ENCODE peak calls at places on chromosomes 7 and 10, in eight cellular contexts. V, C, L, U, F, D, W and I are unnamed samples.

GRCh38 chr7:156665101-156665500 is 24.5 kb downstream of the RNF32 start:
- DNase-seq in V (no peak), C (no peak), L (no peak), U (no peak), F (no peak), D (no peak), W (no peak), I (no peak)

GRCh38 chr7:132935608-132936007 is 146.3 kb downstream of the CHCHD3 start:
- DNase-seq in V (no peak), C (no peak), L (no peak), U (no peak), F (no peak), D (no peak), W (no peak), I (no peak)

GRCh38 chr10:117684211-117684610 is 141.7 kb downstream of the EMX2 start:
- DNase-seq in V (no peak), C (no peak), L (no peak), U (no peak), F (no peak), D (no peak), W (no peak), I (no peak)

GRCh38 chr7:43851796-43852195 is 17.5 kb downstream of the MRPS24 start:
- DNase-seq in V (no peak), C (no peak), L (no peak), U (no peak), F (no peak), D (no peak), W (no peak), I (no peak)

GRCh38 chr10:1241322-1241890 is 185.2 kb downstream of the WDR37 start:
- DNase-seq in V (no peak), C (no peak), L (peak), U (no peak), F (no peak), D (no peak), W (no peak), I (no peak)

GRCh38 chr10:31133628-31134302 is 102.1 kb upstream of the ZNF438 start:
- DNase-seq in V (peak), C (peak), L (peak), U (peak), F (no peak), D (peak), W (peak), I (peak)

GRCh38 chr7:85070967-85071628 is 115.8 kb downstream of the SEMA3D start:
- DNase-seq in V (no peak), C (no peak), L (no peak), U (no peak), F (no peak), D (no peak), W (no peak), I (no peak)

GRCh38 chr7:147911224-147911623 is 679.3 kb upstream of the C7orf33 start:
- DNase-seq in V (no peak), C (no peak), L (no peak), U (no peak), F (no peak), D (no peak), W (no peak), I (no peak)

GRCh38 chr10:88042162-88043100 is 179.0 kb downstream of the PTEN start:
- DNase-seq in V (peak), C (no peak), L (no peak), U (no peak), F (no peak), D (peak), W (peak), I (no peak)

GRCh38 chr10:129102906-129103693 is 363.9 kb upstream of the MGMT start:
- DNase-seq in V (no peak), C (no peak), L (no peak), U (no peak), F (no peak), D (no peak), W (no peak), I (no peak)

GRCh38 chr7:28835800-28836199 is 122.3 kb downstream of the TRIL start:
- DNase-seq in V (no peak), C (no peak), L (no peak), U (no peak), F (no peak), D (no peak), W (no peak), I (no peak)

GRCh38 chr10:84337199-84337598 is 8.8 kb downstream of the CCSER2 start:
- DNase-seq in V (no peak), C (no peak), L (no peak), U (no peak), F (no peak), D (no peak), W (no peak), I (no peak)

GRCh38 chr10:116287906-116288501 is 15.0 kb upstream of the GFRA1 start:
- DNase-seq in V (no peak), C (no peak), L (no peak), U (no peak), F (peak), D (no peak), W (no peak), I (peak)

GRCh38 chr10:122112625-122113160 is 123.7 kb downstream of the TACC2 start:
- DNase-seq in V (peak), C (peak), L (peak), U (no peak), F (peak), D (peak), W (peak), I (peak)

GRCh38 chr7:69109131-69109740 is 489.0 kb upstream of the AUTS2 start:
- DNase-seq in V (no peak), C (no peak), L (no peak), U (no peak), F (no peak), D (no peak), W (no peak), I (no peak)

GRCh38 chr10:122154733-122155366 is 116.2 kb upstream of the BTBD16 start:
- DNase-seq in V (no peak), C (no peak), L (peak), U (no peak), F (no peak), D (peak), W (peak), I (no peak)

GRCh38 chr7:144747961-144748360 is 87.9 kb downstream of the TPK1 start:
- DNase-seq in V (no peak), C (no peak), L (no peak), U (no peak), F (no peak), D (no peak), W (no peak), I (no peak)

GRCh38 chr7:120944826-120945562 is 5.6 kb upstream of the ING3 start:
- DNase-seq in V (no peak), C (no peak), L (no peak), U (no peak), F (no peak), D (no peak), W (peak), I (no peak)

GRCh38 chr10:58438986-58439385 is 53.8 kb downstream of the TFAM start:
- DNase-seq in V (no peak), C (no peak), L (no peak), U (no peak), F (no peak), D (no peak), W (no peak), I (no peak)

GRCh38 chr10:58436071-58436470 is 50.9 kb downstream of the TFAM start:
- DNase-seq in V (no peak), C (no peak), L (no peak), U (no peak), F (peak), D (no peak), W (no peak), I (no peak)

GRCh38 chr10:58431903-58432302 is 46.7 kb downstream of the TFAM start:
- DNase-seq in V (no peak), C (no peak), L (no peak), U (no peak), F (no peak), D (no peak), W (no peak), I (no peak)

GRCh38 chr10:58438340-58438739 is 53.1 kb downstream of the TFAM start:
- DNase-seq in V (no peak), C (no peak), L (no peak), U (no peak), F (no peak), D (no peak), W (no peak), I (no peak)

GRCh38 chr10:58435297-58435696 is 50.1 kb downstream of the TFAM start:
- DNase-seq in V (no peak), C (no peak), L (no peak), U (no peak), F (peak), D (no peak), W (no peak), I (peak)
- TF ChIP-seq POLR2AphosphoS5 in V (no peak), C (no peak), L (no peak), U (no peak), F (peak), D (no peak), W (no peak), I (peak)

GRCh38 chr7:2124604-2125345 is 108.0 kb downstream of the MAD1L1 start:
- DNase-seq in V (no peak), C (no peak), L (no peak), U (no peak), F (no peak), D (no peak), W (no peak), I (no peak)

GRCh38 chr7:2123916-2124315 is 108.8 kb downstream of the MAD1L1 start:
- DNase-seq in V (no peak), C (no peak), L (no peak), U (no peak), F (no peak), D (no peak), W (no peak), I (no peak)

GRCh38 chr7:2126621-2127020 is 106.1 kb downstream of the MAD1L1 start:
- DNase-seq in V (no peak), C (no peak), L (no peak), U (no peak), F (no peak), D (no peak), W (no peak), I (no peak)

GRCh38 chr7:2123360-2123759 is 109.4 kb downstream of the MAD1L1 start:
- DNase-seq in V (no peak), C (no peak), L (no peak), U (no peak), F (no peak), D (no peak), W (no peak), I (peak)

DNA sequence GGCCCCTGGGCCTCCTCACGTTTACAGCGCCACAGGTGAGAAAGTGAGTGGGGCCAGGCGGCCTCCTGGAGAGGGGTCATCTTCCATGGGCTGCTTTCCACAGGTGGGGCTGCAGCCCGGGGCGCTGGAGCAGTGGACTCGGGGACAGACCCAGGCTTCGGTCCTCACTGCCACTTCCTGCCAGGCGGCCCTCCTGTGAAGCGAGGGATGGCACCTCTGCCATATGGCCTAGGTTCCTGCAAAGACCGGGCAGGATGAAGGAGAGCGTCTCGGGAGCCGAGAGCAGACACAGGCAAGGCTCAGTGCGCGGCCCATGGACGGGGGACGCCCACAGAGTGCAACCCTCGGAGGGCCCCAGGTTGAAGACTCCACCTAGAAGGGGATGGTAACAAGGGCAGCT is 106.8 kb downstream of the MAD1L1 start:
- DNase-seq in V (no peak), C (no peak), L (no peak), U (no peak), F (no peak), D (no peak), W (no peak), I (no peak)
- TF ChIP-seq POLR2A in V (no peak), C (no peak), L (no peak), U (no peak), F (no peak), D (no peak), W (no peak), I (no peak)

GRCh38 chr7:111043533-111043932 is 47.4 kb upstream of the LRRN3 start:
- DNase-seq in V (no peak), C (no peak), L (no peak), U (no peak), F (no peak), D (no peak), W (no peak), I (no peak)

GRCh38 chr7:111047595-111047994 is 43.3 kb upstream of the LRRN3 start:
- DNase-seq in V (no peak), C (no peak), L (no peak), U (no peak), F (no peak), D (no peak), W (no peak), I (no peak)

GRCh38 chr7:111042842-111043241 is 48.1 kb upstream of the LRRN3 start:
- DNase-seq in V (no peak), C (no peak), L (no peak), U (no peak), F (no peak), D (no peak), W (no peak), I (no peak)

GRCh38 chr7:111041577-111041976 is 49.4 kb upstream of the LRRN3 start:
- DNase-seq in V (no peak), C (no peak), L (no peak), U (no peak), F (no peak), D (no peak), W (no peak), I (no peak)

GRCh38 chr7:111045469-111045868 is 45.5 kb upstream of the LRRN3 start:
- DNase-seq in V (no peak), C (no peak), L (no peak), U (no peak), F (no peak), D (no peak), W (no peak), I (no peak)
- TF ChIP-seq POLR2AphosphoS5 in V (no peak), C (no peak), L (no peak), U (no peak), F (no peak), D (no peak), W (no peak), I (no peak)

DNA sequence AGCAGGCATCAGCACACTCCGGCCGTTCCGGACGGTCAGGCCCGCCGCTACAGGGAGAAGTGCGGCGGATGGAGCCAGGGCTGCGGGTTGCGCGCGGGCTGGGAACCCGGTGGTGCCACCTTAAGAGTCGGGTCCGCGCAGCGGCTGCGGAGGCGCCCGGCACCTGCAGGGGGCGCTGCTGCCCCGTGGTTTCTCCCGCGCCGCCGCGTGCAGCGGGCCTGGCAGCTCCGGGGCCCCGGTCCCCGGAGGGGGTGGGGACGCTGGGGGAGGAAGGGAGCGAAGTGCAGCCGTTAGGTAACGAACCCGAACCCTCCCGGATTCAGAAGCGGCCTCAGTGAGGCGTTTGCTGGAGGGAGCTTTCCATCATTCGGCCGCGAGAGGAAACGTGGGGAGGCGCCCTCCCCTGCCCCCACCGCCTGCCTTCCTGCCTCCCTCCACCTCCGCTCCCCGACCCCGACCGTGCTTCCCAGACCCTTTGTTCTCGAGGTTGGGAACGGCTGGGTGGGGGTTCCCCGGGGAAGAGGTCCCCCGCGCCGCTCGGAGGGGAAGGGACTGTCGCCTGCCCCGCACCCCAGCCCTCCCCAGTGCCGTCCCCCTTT is 29.7 kb downstream of the SKIDA1 start:
- DNase-seq in V (peak), C (peak), L (peak), U (peak), F (peak), D (peak), W (peak), I (peak)
- TF ChIP-seq POLR2A in V (no peak), C (no peak), L (no peak), U (peak), F (peak), D (no peak), W (no peak), I (no peak)

DNA sequence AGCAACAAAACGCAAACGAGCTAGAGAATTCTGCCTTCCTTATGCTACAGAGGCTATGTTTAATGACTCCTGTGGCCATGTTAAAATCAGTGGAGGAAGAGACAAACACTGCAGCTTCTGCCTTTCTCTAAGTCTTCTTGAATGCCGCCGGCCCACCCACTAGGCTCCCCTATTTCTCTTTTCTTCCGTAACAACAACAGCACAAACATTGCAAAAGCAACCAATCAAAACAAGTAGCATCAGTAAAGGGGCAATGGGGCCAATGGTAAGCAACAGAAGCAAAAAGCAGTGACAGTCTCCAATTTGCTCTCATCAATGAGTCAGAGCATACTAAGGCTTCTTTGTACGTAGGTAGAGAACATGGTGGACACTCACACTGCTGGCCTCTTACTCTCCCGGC is 26.8 kb downstream of the DNAJC1 start:
- DNase-seq in V (no peak), C (no peak), L (no peak), U (no peak), F (no peak), D (no peak), W (no peak), I (no peak)
- TF ChIP-seq POLR2AphosphoS5 in V (no peak), C (no peak), L (no peak), U (no peak), F (no peak), D (no peak), W (no peak), I (no peak)

GRCh38 chr7:30859202-30859939 is 52.3 kb upstream of the AQP1 start:
- DNase-seq in V (no peak), C (no peak), L (no peak), U (no peak), F (no peak), D (no peak), W (no peak), I (peak)

GRCh38 chr7:30861612-30862011 is 50.0 kb upstream of the AQP1 start:
- DNase-seq in V (no peak), C (no peak), L (peak), U (no peak), F (no peak), D (no peak), W (no peak), I (no peak)

GRCh38 chr7:30859940-30860623 is 51.6 kb upstream of the AQP1 start:
- DNase-seq in V (no peak), C (no peak), L (no peak), U (no peak), F (no peak), D (no peak), W (no peak), I (no peak)

GRCh38 chr7:30855936-30856335 is 55.7 kb upstream of the AQP1 start:
- DNase-seq in V (no peak), C (no peak), L (no peak), U (no peak), F (no peak), D (no peak), W (no peak), I (no peak)

DNA sequence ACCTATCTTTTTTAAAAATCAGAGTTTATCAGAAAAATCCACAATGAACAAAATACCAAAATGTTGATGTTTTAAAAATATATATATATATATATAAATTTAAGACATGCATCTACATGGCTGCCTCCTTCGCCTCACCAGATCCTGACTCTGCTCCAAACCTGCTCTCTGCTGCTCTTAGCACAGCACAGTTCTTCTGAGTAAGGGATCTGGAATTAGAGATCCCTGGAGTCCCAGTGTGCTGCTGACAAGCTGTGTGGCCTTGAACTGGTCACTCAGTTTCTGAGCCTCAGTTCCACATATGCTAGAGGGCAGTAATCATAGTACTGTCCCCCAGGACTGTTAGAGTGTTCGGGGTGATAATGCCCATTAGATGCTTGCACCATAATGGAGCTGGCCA is 53.1 kb upstream of the AQP1 start:
- DNase-seq in V (no peak), C (no peak), L (no peak), U (no peak), F (no peak), D (no peak), W (no peak), I (no peak)
- TF ChIP-seq POLR2A in V (no peak), C (no peak), L (no peak), U (no peak), F (no peak), D (no peak), W (no peak), I (no peak)